ENCODE peak calls at places on chromosomes 13 and 19, in ten cellular contexts. U, P, V, K, E, J, O, F, L and Q are unnamed samples.

GRCh38 chr13:23639672-23640275 is 69.6 kb downstream of the TNFRSF19 start:
- DNase-seq in E (no peak), J (no peak), P (no peak), L (no peak), F (no peak), O (no peak), U (no peak), V (peak), K (no peak), Q (no peak)

GRCh38 chr19:14450168-14450874 is 17.2 kb downstream of the PKN1 start:
- DNase-seq in F (no peak), V (peak), P (no peak), L (peak), E (no peak), K (peak), O (no peak), J (peak), U (no peak), Q (peak)

GRCh38 chr13:20525144-20525600 is 485 bp downstream of the CRYL1 start:
- DNase-seq in K (peak), P (no peak), J (no peak), F (peak), E (no peak), U (no peak), L (no peak), V (peak), O (no peak), Q (peak)

GRCh38 chr19:4115050-4115817 is 8.7 kb downstream of the MAP2K2 start:
- DNase-seq in K (no peak), P (peak), V (no peak), E (no peak), J (peak), F (no peak), O (no peak), U (no peak), L (peak), Q (no peak)

GRCh38 chr13:98174995-98175394 is 2.1 kb downstream of the RNF113B start:
- DNase-seq in E (no peak), J (no peak), O (no peak), U (no peak), P (no peak), F (no peak), V (no peak), L (no peak), K (no peak), Q (no peak)

GRCh38 chr19:39299404-39299803 is 3.2 kb downstream of the IFNL1 start:
- DNase-seq in K (no peak), U (no peak), O (no peak), F (no peak), L (no peak), V (no peak), E (no peak), J (no peak), P (no peak), Q (no peak)

GRCh38 chr19:35715981-35716734 is 1.6 kb upstream of the KMT2B start:
- DNase-seq in P (no peak), J (no peak), L (no peak), F (peak), K (peak), O (no peak), E (peak), V (peak), U (no peak), Q (no peak)

GRCh38 chr13:30314069-30314468 is 6.7 kb upstream of the KATNAL1 start:
- DNase-seq in J (no peak), U (no peak), F (no peak), L (no peak), E (no peak), K (no peak), O (no peak), P (no peak), V (no peak), Q (no peak)

GRCh38 chr19:11265785-11266236 is 3.5 kb upstream of the DOCK6 start:
- DNase-seq in L (no peak), K (peak), J (no peak), O (no peak), E (no peak), F (no peak), P (no peak), V (no peak), U (no peak), Q (no peak)

GRCh38 chr19:44975444-44975843 is 20.3 kb downstream of the CLPTM1 start:
- DNase-seq in U (no peak), E (no peak), L (no peak), V (no peak), F (no peak), O (no peak), K (no peak), J (no peak), P (no peak), Q (no peak)

GRCh38 chr13:98175823-98176222 is 1.2 kb downstream of the RNF113B start:
- DNase-seq in J (no peak), K (no peak), E (no peak), F (no peak), L (no peak), V (peak), U (no peak), O (no peak), P (no peak), Q (no peak)

GRCh38 chr19:52094526-52094925 is 1.0 kb downstream of the ZNF841 start:
- DNase-seq in P (no peak), J (no peak), E (no peak), O (no peak), U (no peak), F (no peak), K (no peak), V (peak), L (no peak), Q (peak)

GRCh38 chr19:4369109-4369887 is 25.9 kb downstream of the MPND start:
- DNase-seq in J (peak), V (peak), L (peak), K (no peak), P (peak), F (no peak), E (no peak), U (no peak), O (no peak), Q (no peak)

GRCh38 chr19:31110331-31110730 is 238.9 kb downstream of the TSHZ3 start:
- DNase-seq in L (peak), E (peak), U (no peak), P (no peak), F (no peak), J (no peak), O (peak), V (peak), K (no peak), Q (peak)

GRCh38 chr13:44309771-44310767 is 63.6 kb upstream of the SERP2 start:
- DNase-seq in J (no peak), F (no peak), P (no peak), E (no peak), V (peak), K (peak), O (no peak), U (no peak), L (no peak), Q (peak)

GRCh38 chr19:18254546-18255500 is 19.4 kb downstream of the IQCN start:
- DNase-seq in O (no peak), V (no peak), P (no peak), L (no peak), F (no peak), J (no peak), E (no peak), U (no peak), K (peak), Q (peak)